ENCODE peak calls at places on chromosomes 6 and 20, in four cellular contexts. Z, A, X and Q are unnamed samples.
A peak's percentile ranks its signal among the peaks of the same experiment; 100 is the strongest.

GRCh38 chr20:38001173-38001875 is 31.9 kb downstream of the TTI1 start:
- DNase-seq in Z (no peak), A (no peak), X (no peak), Q (no peak)

GRCh38 chr6:5833120-5833519 is 173.6 kb downstream of the NRN1 start:
- DNase-seq in X (no peak), A (no peak), Z (no peak), Q (no peak)

GRCh38 chr20:62141043-62141396 is 2.2 kb downstream of the PSMA7 start:
- DNase-seq in X (no peak), Z (no peak), A (no peak), Q (no peak)

GRCh38 chr20:12653642-12654041 is 355.1 kb upstream of the SPTLC3 start:
- DNase-seq in Z (no peak), A (no peak), X (no peak), Q (no peak)

GRCh38 chr6:134676307-134677281 is 273.3 kb downstream of the ALDH8A1 start:
- DNase-seq in A (no peak), Z (no peak), X (no peak), Q (no peak)

GRCh38 chr6:73285674-73286283 is 22.8 kb upstream of the KHDC1 start:
- DNase-seq in A (no peak), X (peak; percentile 71), Z (peak; percentile 25), Q (peak; percentile 44)

GRCh38 chr6:154937306-154938244 is 57.5 kb upstream of the TIAM2 start:
- DNase-seq in A (no peak), X (no peak), Z (no peak), Q (no peak)

GRCh38 chr6:53898026-53898795 is 103.4 kb downstream of the LRRC1 start:
- DNase-seq in A (no peak), X (no peak), Z (no peak), Q (no peak)

GRCh38 chr20:54680872-54681297 is 205.5 kb downstream of the DOK5 start:
- DNase-seq in Z (peak; percentile 65), X (peak; percentile 61), A (no peak), Q (peak; percentile 32)

GRCh38 chr20:18019068-18019467 is 38.6 kb downstream of the OVOL2 start:
- DNase-seq in Z (peak; percentile 46), X (peak; percentile 21), A (no peak), Q (peak; percentile 62)

GRCh38 chr20:14481863-14482262 is 144.5 kb upstream of the FLRT3 start:
- DNase-seq in Z (no peak), X (no peak), A (no peak), Q (no peak)

GRCh38 chr20:10637062-10637559 is 36.7 kb downstream of the JAG1 start:
- DNase-seq in A (no peak), Z (no peak), X (no peak), Q (no peak)

GRCh38 chr6:154359679-154360078 is 3.1 kb upstream of the IPCEF1 start:
- DNase-seq in Z (no peak), X (no peak), A (no peak), Q (no peak)

GRCh38 chr6:159594750-159595117 is 98.3 kb downstream of the SOD2 start:
- DNase-seq in Z (peak; percentile 8), X (no peak), A (no peak), Q (no peak)

GRCh38 chr6:159594106-159594749 is 98.8 kb downstream of the SOD2 start:
- DNase-seq in X (no peak), Z (no peak), A (no peak), Q (no peak)

GRCh38 chr6:159590794-159591193 is 102.2 kb downstream of the SOD2 start:
- DNase-seq in A (no peak), Z (no peak), X (no peak), Q (no peak)

DNA sequence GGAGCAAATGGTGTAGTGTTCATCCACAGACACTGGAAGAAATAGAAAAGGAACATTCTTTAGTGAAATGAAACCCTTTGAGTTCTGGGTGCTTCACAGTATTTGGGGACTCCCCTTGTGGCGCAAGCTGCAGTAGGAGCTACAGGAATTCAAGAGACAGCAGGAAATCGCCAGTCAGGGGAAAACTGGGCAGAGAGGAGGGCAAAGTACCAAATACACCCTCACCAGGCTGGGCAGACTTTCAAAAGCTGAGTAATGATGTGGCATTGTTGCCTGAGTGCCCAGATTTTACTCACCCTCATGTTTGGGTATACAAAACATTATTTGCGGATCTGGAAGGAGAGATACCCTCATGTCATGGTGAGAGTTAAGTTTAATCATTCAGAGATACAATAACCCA is 97.9 kb downstream of the SOD2 start:
- DNase-seq in Z (no peak), A (no peak), X (no peak), Q (no peak)
- TF ChIP-seq FOXK2 in Z (no peak), A (no peak), X (no peak), Q (no peak)

DNA sequence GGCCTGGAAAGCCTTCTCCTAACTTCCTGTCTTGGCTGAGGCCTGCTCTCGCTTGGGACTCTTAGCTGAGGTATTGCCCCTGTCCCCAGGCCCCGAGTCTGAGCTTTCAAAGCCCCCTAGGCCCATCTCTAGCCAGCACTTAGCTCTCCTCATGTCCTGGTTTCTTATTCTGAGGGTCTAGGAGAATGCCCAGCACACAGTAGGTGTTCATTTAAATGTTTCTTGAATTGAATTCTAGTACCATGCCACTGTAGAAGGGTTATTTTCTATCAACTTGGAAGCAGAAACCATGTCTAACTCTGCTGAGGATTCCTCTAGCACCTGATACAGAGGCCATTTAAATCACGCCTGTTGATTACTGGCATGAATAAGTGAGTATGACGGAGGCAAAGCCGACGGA is 98.5 kb downstream of the VEGFA start:
- DNase-seq in Z (no peak), X (no peak), A (no peak), Q (no peak)
- TF ChIP-seq FOXK2 in Z (no peak), X (no peak), A (no peak), Q (no peak)

DNA sequence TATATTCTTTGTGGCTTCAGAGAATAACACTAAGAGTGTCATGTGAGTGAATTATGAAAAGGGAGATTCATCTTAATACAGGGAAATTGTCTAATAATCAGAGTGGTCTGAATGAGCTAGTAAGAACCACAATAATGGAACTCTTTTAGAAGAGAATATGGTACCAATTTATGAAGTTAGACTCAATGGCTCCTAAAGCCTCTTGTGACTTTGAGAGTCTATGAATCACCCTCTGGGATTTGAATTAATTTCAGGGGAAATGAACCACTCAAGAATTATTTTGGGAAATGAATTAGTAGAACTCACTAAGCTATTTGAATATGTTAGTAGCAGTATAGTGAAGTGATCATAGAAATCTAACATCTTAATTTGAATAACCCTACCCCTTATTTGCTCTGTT is 14.3 kb downstream of the PCMT1 start:
- DNase-seq in Z (no peak), X (no peak), A (no peak), Q (no peak)
- TF ChIP-seq FOXK2 in Z (no peak), X (no peak), A (no peak), Q (no peak)

GRCh38 chr6:41976794-41977484 is 35.3 kb upstream of the CCND3 start:
- DNase-seq in X (peak; percentile 60), A (no peak), Z (peak; percentile 34), Q (no peak)
- TF ChIP-seq FOXK2 in X (no peak), A (no peak), Z (no peak), Q (no peak)

DNA sequence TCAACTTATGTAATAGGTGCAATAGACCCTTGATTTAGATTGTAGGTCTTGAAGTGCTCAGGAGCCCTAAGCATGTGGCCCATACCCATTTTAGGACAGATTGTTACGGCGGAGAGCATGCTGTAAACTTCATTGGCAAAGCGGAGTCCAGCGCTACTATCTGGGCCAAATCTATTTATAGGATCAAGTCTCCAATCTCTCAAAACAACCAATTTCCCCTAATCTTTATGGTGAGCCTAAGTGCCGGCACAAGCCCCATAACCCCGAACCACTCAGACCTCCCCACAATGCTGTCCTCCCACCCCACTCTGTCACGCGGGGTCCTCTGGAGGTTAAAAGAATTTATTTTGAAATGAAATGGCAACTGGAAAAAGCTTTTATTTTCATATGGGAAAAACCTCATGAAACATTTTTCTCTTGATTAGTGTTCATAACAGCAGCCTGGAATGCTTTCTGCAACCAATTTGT is 323.4 kb downstream of the CD83 start:
- DNase-seq in X (no peak), A (no peak), Z (no peak), Q (no peak)
- TF ChIP-seq FOXK2 in X (no peak), A (no peak), Z (no peak), Q (no peak)

GRCh38 chr6:31725502-31726350 is 2.6 kb downstream of the MPIG6B start:
- DNase-seq in A (no peak), Z (no peak), X (peak; percentile 78), Q (no peak)
- TF ChIP-seq FOXK2 in A (no peak), Z (no peak), X (peak; percentile 21), Q (no peak)

DNA sequence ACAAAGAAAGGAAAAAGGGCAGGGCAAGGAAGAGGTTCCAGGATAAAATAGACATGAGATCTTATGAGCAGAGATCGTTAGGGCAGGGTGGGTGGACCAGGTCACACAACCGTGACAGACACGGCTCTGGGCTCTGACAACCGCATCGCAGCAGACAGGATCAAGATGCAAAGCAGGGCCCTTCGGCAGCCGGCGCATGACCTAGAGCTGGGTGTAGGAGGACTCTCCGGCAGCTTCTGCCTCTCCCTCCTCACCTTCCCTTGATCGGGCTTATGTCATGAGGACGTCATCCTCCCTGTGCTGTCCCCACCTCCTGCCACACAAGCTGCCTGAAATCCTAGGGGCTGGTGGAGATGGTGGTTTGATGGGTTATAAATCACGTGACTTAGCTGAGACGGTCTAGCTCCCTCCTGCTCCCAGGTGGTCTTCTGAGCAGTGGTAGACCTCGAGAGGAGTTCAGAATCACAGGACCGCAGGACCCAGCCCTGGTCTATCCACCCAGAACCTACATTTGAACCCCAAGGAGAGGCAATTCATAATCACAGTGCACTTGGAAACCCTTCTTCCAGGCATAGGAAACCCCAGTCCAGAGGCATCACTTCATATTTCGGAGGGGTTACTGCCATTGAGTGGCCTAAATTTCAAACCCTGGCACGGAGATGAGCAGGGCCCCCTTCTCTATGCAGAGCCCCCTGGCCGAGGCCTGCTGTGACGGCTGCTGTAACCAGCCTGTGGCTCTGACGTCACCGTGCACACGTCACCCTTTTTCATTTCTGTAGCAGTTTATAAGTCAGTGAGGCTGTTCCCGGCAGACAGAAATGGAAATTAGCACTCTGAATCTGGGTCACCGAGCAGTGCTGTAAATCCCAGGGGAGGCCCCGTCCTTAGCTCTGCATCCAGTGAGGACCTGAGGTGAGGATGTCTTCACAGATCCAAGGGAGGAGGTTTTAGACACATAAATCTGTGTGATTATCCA is 8.7 kb upstream of the CCR6 start:
- DNase-seq in A (peak; percentile 93), X (no peak), Z (no peak), Q (no peak)
- TF ChIP-seq FOXK2 in A (no peak), X (no peak), Z (no peak), Q (no peak)

DNA sequence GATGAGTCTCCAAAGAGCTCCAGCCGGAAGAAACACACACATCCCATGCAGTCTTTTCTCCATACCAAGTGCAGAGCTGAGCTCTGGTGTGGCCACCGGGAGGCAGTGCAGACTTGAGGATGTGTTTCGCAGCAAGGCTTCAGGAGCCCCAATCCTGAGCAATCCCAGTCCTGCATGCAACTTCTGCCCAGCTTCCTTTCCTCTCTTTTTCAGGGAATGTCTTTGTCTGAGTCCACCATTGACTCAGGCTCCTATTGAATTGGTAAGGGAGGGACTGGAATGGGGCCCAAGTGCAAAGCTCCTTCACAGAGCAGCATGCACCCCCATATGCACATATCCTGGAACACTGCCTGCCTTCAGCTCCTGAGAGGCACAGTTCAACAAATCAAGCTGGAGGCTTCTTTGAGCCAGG is 50.5 kb upstream of the ASIP start:
- DNase-seq in A (no peak), X (peak; percentile 81), Z (peak; percentile 81), Q (peak; percentile 84)
- TF ChIP-seq FOXK2 in A (no peak), X (no peak), Z (no peak), Q (no peak)

GRCh38 chr20:58926802-58927489 is 54.1 kb upstream of the NELFCD start:
- DNase-seq in A (no peak), Z (no peak), X (no peak), Q (no peak)

GRCh38 chr20:58923117-58923712 is 57.8 kb upstream of the NELFCD start:
- DNase-seq in Z (no peak), A (no peak), X (no peak), Q (no peak)

GRCh38 chr20:58922036-58922435 is 59.0 kb upstream of the NELFCD start:
- DNase-seq in A (no peak), X (no peak), Z (no peak), Q (no peak)

GRCh38 chr20:58921564-58921963 is 59.5 kb upstream of the NELFCD start:
- DNase-seq in Z (no peak), X (peak; percentile 25), A (no peak), Q (no peak)
- TF ChIP-seq FOXK2 in Z (no peak), X (no peak), A (no peak), Q (no peak)